ENCODE peak calls at places on chromosomes 13 and 19, in eight cellular contexts. D is CD8-positive, alpha-beta T cell; Y is fibroblast of lung; B is left lung; P is stomach; E is right lobe of liver; F is SK-N-SH; W is naive thymus-derived CD4-positive, alpha-beta T cell. K is an unnamed sample. For H3K4me1, H3K9me3 and H3K36me3, the result is how much of the 10 kb centered on the place peaks cover.

GRCh38 chr13:49058761-49059160 is 83.0 kb downstream of the FNDC3A start:
- DNase-seq in E (no peak), P (no peak), D (no peak), W (no peak), B (no peak), F (no peak), Y (no peak), K (no peak)

GRCh38 chr13:108897955-108898354 is 268.5 kb downstream of the MYO16 start:
- DNase-seq in D (no peak), B (no peak), E (no peak), Y (no peak), P (no peak), F (no peak), W (no peak), K (no peak)

GRCh38 chr19:28847468-28847867 is 365.5 kb downstream of the UQCRFS1 start:
- DNase-seq in D (no peak), E (no peak), P (no peak), F (no peak), B (no peak), W (no peak), Y (no peak), K (no peak)

GRCh38 chr19:16060294-16060693 is 16.0 kb upstream of the TPM4 start:
- DNase-seq in Y (no peak), P (no peak), B (no peak), E (no peak), F (no peak), W (no peak), D (no peak), K (no peak)

GRCh38 chr13:34419025-34419424 is 523.0 kb upstream of the NBEA start:
- DNase-seq in B (no peak), W (no peak), P (no peak), E (no peak), Y (no peak), F (peak), D (no peak), K (no peak)

GRCh38 chr19:46950526-46951235 is 69.0 kb upstream of the NPAS1 start:
- DNase-seq in D (no peak), B (no peak), P (no peak), F (no peak), E (no peak), W (no peak), Y (no peak), K (no peak)

GRCh38 chr13:31793246-31793645 is 53.9 kb downstream of the RXFP2 start:
- DNase-seq in F (no peak), E (no peak), Y (peak), D (no peak), P (no peak), B (no peak), W (no peak), K (no peak)

GRCh38 chr19:28497137-28497536 is 715.8 kb downstream of the UQCRFS1 start:
- DNase-seq in B (no peak), Y (peak), D (no peak), P (no peak), E (no peak), F (no peak), W (no peak), K (no peak)

GRCh38 chr13:111344471-111345191 is 24.2 kb downstream of the TEX29 start:
- DNase-seq in B (peak), Y (peak), W (no peak), E (no peak), D (no peak), F (no peak), P (peak), K (no peak)

GRCh38 chr19:31140717-31141116 is 208.5 kb downstream of the TSHZ3 start:
- DNase-seq in Y (peak), E (no peak), D (no peak), F (no peak), P (no peak), W (no peak), B (no peak), K (no peak)

GRCh38 chr19:35206855-35207254 is 21.7 kb downstream of the FAM187B start:
- DNase-seq in W (no peak), D (peak), B (no peak), E (no peak), F (no peak), Y (no peak), P (peak), K (no peak)

GRCh38 chr19:1221141-1221903 is 15.7 kb downstream of the STK11 start:
- DNase-seq in W (no peak), F (peak), B (no peak), Y (peak), D (no peak), P (peak), E (peak), K (no peak)

GRCh38 chr13:112576191-112576590 is 11.8 kb downstream of the TUBGCP3 start:
- DNase-seq in E (no peak), B (no peak), F (no peak), D (no peak), W (no peak), Y (no peak), P (no peak), K (no peak)

GRCh38 chr13:84192125-84192524 is 309.9 kb upstream of the SLITRK1 start:
- DNase-seq in F (no peak), Y (peak), B (no peak), W (no peak), D (no peak), E (no peak), P (no peak), K (no peak)

GRCh38 chr19:33778089-33778791 is 18.4 kb upstream of the KCTD15 start:
- DNase-seq in F (peak), P (peak), B (peak), W (peak), Y (peak), E (peak), D (peak), K (peak)

GRCh38 chr19:45403781-45404556 is 900 bp downstream of the PPP1R13L start:
- DNase-seq in Y (no peak), W (peak), D (peak), F (peak), P (peak), E (no peak), B (peak), K (peak)

GRCh38 chr13:23622991-23623390 is 52.8 kb downstream of the TNFRSF19 start:
- DNase-seq in F (no peak), P (no peak), D (no peak), B (no peak), Y (no peak), W (no peak), E (no peak), K (no peak)

GRCh38 chr19:7725791-7726190 is 6.1 kb downstream of the CLEC4G start:
- DNase-seq in Y (no peak), W (no peak), D (no peak), E (no peak), B (no peak), P (no peak), F (no peak), K (no peak)

GRCh38 chr19:53876651-53877224 is 5.3 kb upstream of the PRKCG start:
- DNase-seq in P (no peak), W (no peak), E (no peak), B (no peak), Y (no peak), D (no peak), F (peak), K (no peak)
- H3K4me1 ChIP-seq in P (half or more), W (half or more), E (under half), B (half or more), Y (under half), D (half or more), F (under half), K (under half)

GRCh38 chr19:56554272-56554869 is 12.9 kb upstream of the ZNF470 start:
- DNase-seq in W (no peak), Y (no peak), F (no peak), P (no peak), E (no peak), B (no peak), D (no peak), K (no peak)
- H3K9me3 ChIP-seq in W (under half), Y (under half), F (half or more), P (half or more), E (under half), B (under half), D (under half), K (half or more)

GRCh38 chr19:37511186-37511585 is 4.4 kb downstream of the ZNF793 start:
- DNase-seq in P (no peak), B (no peak), W (no peak), F (no peak), D (no peak), E (no peak), Y (no peak), K (no peak)
- H3K36me3 ChIP-seq in P (under half), B (under half), W (under half), F (under half), D (under half), E (under half), Y (under half), K (under half)

GRCh38 chr13:104875008-104875762 is 1660.3 kb downstream of the EFNB2 start:
- DNase-seq in P (no peak), F (no peak), Y (no peak), B (no peak), E (no peak), W (no peak), D (no peak), K (no peak)
- H3K4me1 ChIP-seq in P (under half), F (under half), Y (under half), B (under half), E (under half), W (under half), D (under half), K (under half)

GRCh38 chr19:56642711-56643459 is at the start of gene SMIM17:
- DNase-seq in B (no peak), D (no peak), W (no peak), E (no peak), Y (no peak), P (no peak), F (peak), K (no peak)
- H3K9me3 ChIP-seq in B (under half), D (under half), W (under half), E (under half), Y (under half), P (under half), F (under half), K (under half)

GRCh38 chr19:19336597-19336996 is 16.0 kb downstream of the MAU2 start:
- DNase-seq in Y (no peak), D (no peak), E (no peak), P (no peak), F (no peak), W (no peak), B (no peak), K (no peak)
- H3K36me3 ChIP-seq in Y (under half), D (under half), E (under half), P (half or more), F (under half), W (half or more), B (under half), K (half or more)

GRCh38 chr19:48654299-48655059 is 8.5 kb upstream of the CA11 start:
- DNase-seq in E (no peak), Y (peak), B (no peak), P (no peak), W (no peak), D (no peak), F (peak), K (no peak)
- H3K4me1 ChIP-seq in E (under half), Y (under half), B (under half), P (under half), W (under half), D (under half), F (under half), K (under half)

DNA sequence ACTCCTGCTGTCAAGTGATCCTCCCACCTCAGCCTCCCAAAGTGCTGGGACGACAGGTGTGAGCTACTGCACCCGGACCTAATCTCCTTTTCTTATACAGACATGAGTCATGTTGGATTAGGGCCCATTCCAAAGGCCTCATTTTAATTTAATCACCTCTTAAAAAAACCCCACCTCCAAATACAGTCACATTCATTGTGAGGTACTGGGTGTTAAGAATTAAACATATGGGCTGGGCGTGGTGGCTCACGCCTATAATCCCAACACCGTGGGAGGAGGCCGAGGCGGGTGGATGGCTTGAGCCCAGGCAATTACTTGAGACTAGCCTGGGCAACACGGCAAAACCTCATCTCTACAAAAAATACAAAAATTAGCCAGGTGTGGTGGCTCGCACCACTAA is 46.6 kb downstream of the PIN1 start:
- DNase-seq in E (no peak), B (no peak), D (no peak), F (no peak), P (peak), Y (no peak), W (no peak), K (no peak)
- H3K9me3 ChIP-seq in E (under half), B (under half), D (under half), F (under half), P (under half), Y (under half), W (under half), K (under half)

GRCh38 chr13:100149389-100149788 is 60.5 kb downstream of the PCCA start:
- DNase-seq in F (no peak), Y (no peak), D (no peak), E (no peak), P (no peak), W (no peak), B (no peak), K (no peak)

GRCh38 chr13:100148422-100148821 is 59.5 kb downstream of the PCCA start:
- DNase-seq in W (no peak), Y (no peak), F (no peak), E (no peak), D (no peak), P (no peak), B (no peak), K (no peak)

GRCh38 chr13:100147825-100148224 is 58.9 kb downstream of the PCCA start:
- DNase-seq in B (no peak), E (no peak), D (no peak), W (no peak), P (no peak), Y (no peak), F (no peak), K (no peak)

GRCh38 chr13:100146534-100146933 is 57.6 kb downstream of the PCCA start:
- DNase-seq in P (no peak), B (no peak), F (no peak), E (no peak), W (no peak), Y (no peak), D (no peak), K (no peak)
- H3K36me3 ChIP-seq in P (under half), B (under half), F (under half), E (under half), W (under half), Y (under half), D (under half), K (under half)

DNA sequence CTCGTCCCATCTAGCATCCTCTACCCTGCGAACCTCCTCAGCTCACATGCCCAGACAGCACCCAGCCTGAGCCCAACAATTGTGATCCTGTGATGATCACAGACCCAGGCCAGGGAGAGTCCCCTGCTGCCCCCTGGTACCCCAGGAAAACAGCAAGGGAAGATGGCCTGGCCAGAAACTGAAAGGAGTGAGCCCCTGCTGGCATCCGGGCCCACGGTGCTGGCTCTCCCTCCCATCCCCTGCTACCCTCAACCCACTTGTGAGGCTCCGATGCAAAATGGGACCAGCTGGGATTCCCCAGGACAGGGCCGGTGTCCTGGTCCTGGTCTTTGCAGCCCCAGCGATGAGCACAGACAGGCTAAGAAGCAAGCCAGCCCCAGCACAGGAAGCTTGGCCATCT is 14.1 kb downstream of the RANBP3 start:
- DNase-seq in B (no peak), Y (no peak), W (no peak), E (no peak), P (no peak), D (no peak), F (no peak), K (no peak)
- H3K4me1 ChIP-seq in B (half or more), Y (half or more), W (half or more), E (under half), P (half or more), D (half or more), F (under half), K (half or more)

K was measured in CD4-positive, CD25-positive, alpha-beta regulatory T cell.